ENCODE peak calls at places on chromosomes 11 and 22, in six cellular contexts. L, O, B, A, Y and J are unnamed samples.

GRCh38 chr11:3095712-3096361 is 38.6 kb upstream of the CARS1 start:
- DNase-seq in L (no peak), Y (no peak), A (peak; percentile 27), B (no peak), O (no peak), J (no peak)

GRCh38 chr11:12853652-12854296 is 155.3 kb upstream of the RASSF10 start:
- DNase-seq in O (no peak), Y (no peak), A (no peak), B (no peak), L (peak; percentile 90), J (no peak)

GRCh38 chr11:66272600-66272999 is 4.2 kb downstream of the RAB1B start:
- DNase-seq in O (no peak), B (no peak), A (no peak), Y (no peak), L (no peak), J (no peak)

GRCh38 chr22:37070334-37070733 is 18.8 kb downstream of the KCTD17 start:
- DNase-seq in L (no peak), B (no peak), A (no peak), Y (no peak), O (no peak), J (no peak)

GRCh38 chr11:11979487-11980117 is 28.8 kb downstream of the DKK3 start:
- DNase-seq in L (no peak), O (no peak), B (no peak), A (no peak), Y (no peak), J (no peak)

GRCh38 chr11:112961751-112962747 is 829 bp downstream of the NCAM1 start:
- DNase-seq in Y (no peak), O (peak; percentile 10), B (no peak), A (peak; percentile 57), L (no peak), J (no peak)

GRCh38 chr11:76588455-76589325 is 81.9 kb downstream of the LRRC32 start:
- DNase-seq in L (peak; percentile 9), A (no peak), B (no peak), Y (no peak), O (no peak), J (no peak)

GRCh38 chr22:36156515-36157419 is 3.8 kb downstream of the APOL3 start:
- DNase-seq in O (no peak), L (peak; percentile 54), Y (no peak), B (peak; percentile 41), A (no peak), J (peak; percentile 27)

GRCh38 chr22:25131198-25131887 is 68.3 kb upstream of the CRYBB3 start:
- DNase-seq in B (no peak), A (no peak), Y (no peak), L (no peak), O (no peak), J (no peak)

GRCh38 chr11:14503023-14503422 is 3.4 kb upstream of the COPB1 start:
- DNase-seq in A (no peak), B (no peak), Y (no peak), L (no peak), O (no peak), J (no peak)

GRCh38 chr11:134158023-134158422 is 65.7 kb downstream of the NCAPD3 start:
- DNase-seq in B (no peak), L (no peak), A (no peak), Y (no peak), O (no peak), J (no peak)

GRCh38 chr22:34057726-34058125 is 137.4 kb upstream of the LARGE1 start:
- DNase-seq in Y (no peak), O (no peak), A (no peak), B (no peak), L (no peak), J (no peak)

GRCh38 chr11:66044757-66045156 is 4.2 kb downstream of the GAL3ST3 start:
- DNase-seq in A (no peak), B (no peak), O (no peak), L (no peak), Y (no peak), J (no peak)

GRCh38 chr22:39927544-39927943 is 26.7 kb downstream of the GRAP2 start:
- DNase-seq in A (peak; percentile 53), B (peak; percentile 8), Y (no peak), O (no peak), L (peak; percentile 68), J (no peak)

GRCh38 chr11:39571081-39571480 is 1888.4 kb downstream of the LRRC4C start:
- DNase-seq in A (no peak), L (no peak), O (no peak), Y (no peak), B (no peak), J (no peak)

GRCh38 chr11:57402188-57403066 is 12.0 kb upstream of the PRG2 start:
- DNase-seq in L (peak; percentile 80), O (no peak), Y (no peak), B (no peak), A (no peak), J (no peak)

GRCh38 chr11:64868904-64869570 is 9.4 kb downstream of the EHD1 start:
- DNase-seq in O (no peak), Y (no peak), L (no peak), A (no peak), B (no peak), J (no peak)

GRCh38 chr11:128153697-128154048 is 433.7 kb downstream of the ETS1 start:
- DNase-seq in O (no peak), A (no peak), B (no peak), L (no peak), Y (no peak), J (no peak)

GRCh38 chr11:48064306-48064705 is 83.9 kb downstream of the PTPRJ start:
- DNase-seq in O (no peak), A (no peak), Y (no peak), B (no peak), L (no peak), J (no peak)

GRCh38 chr11:125451400-125452124 is 44.5 kb downstream of the FEZ1 start:
- DNase-seq in O (no peak), L (peak; percentile 63), A (peak; percentile 90), Y (no peak), B (no peak), J (no peak)

GRCh38 chr22:29043906-29044575 is 17.6 kb downstream of the C22orf31 start:
- DNase-seq in L (no peak), A (no peak), Y (no peak), B (no peak), O (no peak), J (no peak)

DNA sequence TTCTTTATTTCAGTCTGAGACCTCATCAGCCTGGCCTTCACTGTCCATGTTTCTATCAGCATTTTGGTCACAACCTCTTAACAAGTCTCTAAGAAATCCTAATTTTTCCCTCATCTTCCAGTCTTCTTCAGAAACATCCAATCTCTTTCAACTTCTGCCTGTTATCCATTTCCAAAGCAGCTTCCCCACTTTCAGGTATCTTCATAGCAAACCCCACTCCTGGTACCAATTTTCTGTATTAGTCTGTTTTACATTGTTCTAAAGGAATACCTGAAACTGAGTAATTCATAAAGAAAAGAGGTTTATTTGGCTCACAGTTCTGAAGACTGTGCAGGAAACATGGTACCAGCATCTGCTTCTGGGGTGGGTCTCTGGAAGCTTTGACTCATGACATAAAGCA is 8.1 kb upstream of the OR6X1 start:
- DNase-seq in L (no peak), B (no peak), A (no peak), Y (no peak), O (no peak), J (no peak)
- TF ChIP-seq POLR2AphosphoS5 in L (no peak), B (no peak), A (no peak), Y (no peak), O (no peak), J (no peak)

DNA sequence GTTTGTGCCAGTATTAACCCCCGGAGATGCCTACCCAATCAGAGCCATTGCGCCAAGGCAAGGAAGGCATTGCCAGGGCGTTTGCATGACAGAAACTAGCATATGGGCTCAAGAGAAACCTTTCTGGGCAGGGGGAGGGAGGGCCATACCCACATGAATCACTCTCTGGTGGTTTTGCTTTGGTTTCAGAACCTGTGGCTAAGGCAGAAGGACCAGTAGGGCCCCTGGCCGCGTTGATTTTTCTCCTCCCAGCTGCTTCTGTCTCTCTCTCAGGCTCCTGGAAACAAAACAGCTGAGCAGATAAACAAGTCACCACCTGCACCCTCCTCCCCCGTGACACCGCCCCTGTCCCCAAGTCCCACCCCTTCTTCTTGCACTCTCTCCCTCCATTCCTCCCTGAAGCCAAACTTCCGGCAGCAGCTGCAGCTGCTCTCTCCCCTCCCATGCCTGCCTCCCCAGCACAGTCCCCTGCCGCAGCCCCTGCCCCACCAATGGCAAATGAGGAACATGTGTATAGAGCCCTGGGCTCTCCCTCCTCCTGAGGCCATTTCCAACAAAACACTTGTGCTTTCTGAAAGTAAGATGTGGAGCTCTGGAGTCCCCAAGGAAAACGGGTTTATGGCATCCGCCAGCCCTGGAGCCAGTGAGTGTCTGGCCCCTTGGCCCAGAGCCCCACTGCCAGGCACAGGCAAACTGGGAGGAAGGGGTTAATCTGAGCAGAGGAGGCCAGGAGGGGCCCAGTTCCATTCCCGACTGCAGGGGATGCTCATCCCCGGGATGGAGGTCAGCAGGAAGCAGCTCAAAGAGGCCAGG is 39.0 kb upstream of the ADA2 start:
- DNase-seq in L (peak; percentile 39), Y (peak; percentile 98), B (no peak), A (peak; percentile 74), O (peak; percentile 67), J (peak; percentile 67)
- TF ChIP-seq TAF1 in L (no peak), Y (no peak), B (no peak), A (peak; percentile 45), O (no peak), J (no peak)

GRCh38 chr22:31106651-31107205 is 640 bp downstream of the SELENOM start:
- DNase-seq in L (no peak), O (no peak), B (no peak), A (no peak), Y (no peak), J (no peak)

GRCh38 chr22:31104869-31105268 is 2.5 kb downstream of the SELENOM start:
- DNase-seq in A (peak; percentile 89), Y (no peak), O (no peak), B (no peak), L (no peak), J (no peak)

GRCh38 chr22:31105282-31105929 is 2.0 kb downstream of the SELENOM start:
- DNase-seq in L (no peak), O (no peak), Y (no peak), A (no peak), B (no peak), J (no peak)

GRCh38 chr22:31106001-31106571 is 1.3 kb downstream of the SELENOM start:
- DNase-seq in Y (no peak), B (no peak), A (no peak), L (no peak), O (no peak), J (no peak)

GRCh38 chr22:31107206-31108118 is at the start of gene SELENOM:
- DNase-seq in O (peak; percentile 97), B (peak; percentile 86), L (peak; percentile 96), Y (peak; percentile 53), A (peak; percentile 95), J (peak; percentile 95)
- TF ChIP-seq POLR2A in O (no peak), B (no peak), L (no peak), Y (peak; percentile 72), A (peak; percentile 58), J (no peak)

GRCh38 chr11:111601979-111602864 is at the start of gene SIK2:
- DNase-seq in L (peak; percentile 96), B (peak; percentile 89), Y (peak; percentile 88), O (peak; percentile 81), A (peak; percentile 92), J (peak; percentile 79)
- TF ChIP-seq POLR2AphosphoS5 in L (no peak), B (no peak), Y (no peak), O (no peak), A (no peak), J (no peak)